ENCODE peak calls at places on chromosomes 11 and 22, in seven cellular contexts. H, Z, K, N, G, U and Q are unnamed samples.
A peak's percentile ranks its signal among the peaks of the same experiment; 100 is the strongest.

GRCh38 chr11:67082071-67082791 is 25.6 kb downstream of the RHOD start:
- DNase-seq in K (no peak), N (no peak), H (no peak), G (no peak), Z (no peak), U (no peak), Q (no peak)

GRCh38 chr22:31544481-31545480 is 48.4 kb downstream of the SFI1 start:
- DNase-seq in H (peak; percentile 27), K (no peak), G (no peak), U (no peak), N (no peak), Z (no peak), Q (no peak)

GRCh38 chr11:63670077-63670737 is 969 bp downstream of the ATL3 start:
- DNase-seq in Z (no peak), K (no peak), N (no peak), G (no peak), H (no peak), U (no peak), Q (no peak)

GRCh38 chr11:65204646-65205601 is 23.2 kb downstream of the CAPN1 start:
- DNase-seq in K (no peak), G (peak; percentile 43), U (no peak), Z (no peak), H (peak; percentile 77), N (peak; percentile 64), Q (peak; percentile 78)

GRCh38 chr22:31583861-31584485 is 78.0 kb downstream of the PISD start:
- DNase-seq in N (no peak), H (no peak), K (no peak), U (peak; percentile 54), G (no peak), Z (no peak), Q (no peak)

GRCh38 chr11:19938051-19938856 is 222.0 kb downstream of the DBX1 start:
- DNase-seq in N (no peak), H (peak; percentile 76), U (no peak), G (peak; percentile 42), K (peak; percentile 69), Z (no peak), Q (no peak)

GRCh38 chr11:86869531-86869930 is 69.2 kb downstream of the PRSS23 start:
- DNase-seq in G (no peak), N (no peak), H (no peak), Z (no peak), U (peak; percentile 9), K (no peak), Q (no peak)

GRCh38 chr11:120186799-120187591 is 23.8 kb upstream of the OAF start:
- DNase-seq in Z (no peak), H (no peak), N (peak; percentile 25), U (no peak), G (no peak), K (peak; percentile 72), Q (no peak)

GRCh38 chr11:820655-821512 is 2.2 kb downstream of the PNPLA2 start:
- DNase-seq in H (no peak), Z (peak; percentile 86), U (peak; percentile 78), N (no peak), K (peak; percentile 97), G (no peak), Q (no peak)

GRCh38 chr11:13116491-13116890 is 107.4 kb downstream of the RASSF10 start:
- DNase-seq in Z (no peak), G (no peak), K (no peak), U (no peak), H (no peak), N (no peak), Q (no peak)

GRCh38 chr22:45731041-45731797 is 59.6 kb downstream of the ATXN10 start:
- DNase-seq in U (no peak), H (no peak), Z (no peak), K (no peak), G (no peak), N (no peak), Q (no peak)

GRCh38 chr22:37904572-37905533 is 1.2 kb upstream of the MICALL1 start:
- DNase-seq in U (peak; percentile 98), G (no peak), N (no peak), K (no peak), Z (peak; percentile 72), H (peak; percentile 12), Q (no peak)

GRCh38 chr11:83819936-83820549 is 533.9 kb upstream of the CCDC90B start:
- DNase-seq in U (peak; percentile 27), N (no peak), Z (no peak), H (no peak), G (no peak), K (no peak), Q (no peak)

GRCh38 chr22:22763512-22763911 is 119.1 kb downstream of the GGTLC2 start:
- DNase-seq in G (no peak), K (peak; percentile 24), N (no peak), H (no peak), Z (no peak), U (no peak), Q (no peak)

GRCh38 chr11:61776561-61777075 is 15.8 kb downstream of the TMEM258 start:
- DNase-seq in G (no peak), U (peak; percentile 59), H (peak; percentile 62), Z (no peak), K (no peak), N (no peak), Q (no peak)

GRCh38 chr11:60782393-60783140 is 2.6 kb upstream of the MS4A10 start:
- DNase-seq in Z (no peak), K (no peak), H (no peak), U (no peak), N (no peak), G (no peak), Q (no peak)

GRCh38 chr22:45604239-45604711 is 67.4 kb upstream of the ATXN10 start:
- DNase-seq in G (no peak), N (no peak), U (no peak), K (no peak), H (no peak), Z (no peak), Q (no peak)

GRCh38 chr22:50088096-50088495 is 1.7 kb upstream of the MOV10L1 start:
- DNase-seq in N (no peak), Z (no peak), G (no peak), H (no peak), K (no peak), U (no peak), Q (no peak)

GRCh38 chr11:75639752-75640151 is 29.1 kb downstream of the MAP6 start:
- DNase-seq in U (peak; percentile 17), N (peak; percentile 31), Z (peak; percentile 22), K (no peak), G (no peak), H (peak; percentile 40), Q (no peak)

GRCh38 chr11:73217131-73217809 is 811 bp upstream of the P2RY2 start:
- DNase-seq in H (no peak), N (no peak), Z (no peak), U (no peak), G (no peak), K (no peak), Q (no peak)

GRCh38 chr11:29161216-29161615 is 855.6 kb downstream of the KCNA4 start:
- DNase-seq in N (no peak), U (no peak), H (no peak), Z (no peak), G (no peak), K (no peak), Q (no peak)

GRCh38 chr11:29162490-29162889 is 854.3 kb downstream of the KCNA4 start:
- DNase-seq in G (no peak), Z (no peak), H (no peak), N (no peak), U (no peak), K (no peak), Q (no peak)

DNA sequence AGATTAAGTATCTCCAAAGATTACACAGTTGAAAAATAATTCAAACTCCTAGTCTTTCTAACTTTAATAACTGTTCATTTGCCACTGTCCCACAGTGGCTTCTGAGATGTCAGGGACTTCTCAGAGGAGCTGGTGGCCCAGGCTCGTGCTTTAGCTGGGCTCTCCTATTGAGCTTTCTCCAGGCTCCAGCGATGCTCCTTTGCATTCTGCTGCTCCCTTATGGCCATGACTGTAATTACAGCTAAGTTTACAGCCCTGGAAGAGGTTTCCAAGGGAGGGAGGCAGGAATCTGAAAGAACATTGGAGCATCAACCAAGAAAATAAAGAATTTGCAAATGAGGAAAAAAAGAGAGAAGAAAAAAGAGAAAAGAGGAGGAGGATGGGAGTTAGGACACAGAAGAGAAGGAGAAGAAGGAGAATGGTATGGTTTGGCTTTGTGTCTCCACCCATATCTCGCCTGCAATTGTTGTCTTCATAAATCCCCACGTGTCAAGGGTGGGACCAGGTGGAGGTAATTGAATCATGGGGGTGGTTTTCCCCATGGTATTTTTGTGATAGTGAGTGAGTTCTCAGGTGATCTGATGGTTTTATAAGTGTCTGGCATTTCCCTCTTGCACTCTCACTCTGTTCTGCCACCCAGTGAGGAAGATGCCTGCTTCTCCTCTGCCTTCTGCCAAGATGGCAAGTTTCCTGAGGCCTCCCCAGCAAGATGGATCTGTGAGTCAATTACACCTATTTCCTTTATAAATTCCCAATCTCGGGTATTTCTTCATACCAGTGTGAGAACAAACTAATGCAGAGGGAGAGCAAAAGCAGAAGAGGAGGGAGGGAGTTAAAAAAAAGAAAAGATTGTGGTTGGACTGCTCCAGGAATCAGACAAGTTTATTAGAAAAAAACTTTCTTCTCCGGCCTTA is 857.0 kb downstream of the KCNA4 start:
- DNase-seq in K (no peak), N (no peak), Z (no peak), H (peak; percentile 50), G (peak; percentile 30), U (peak; percentile 50), Q (no peak)
- TF ChIP-seq CTCF in K (peak; percentile 11), N (peak; percentile 52), Z (peak; percentile 53), H (peak; percentile 70), G (peak; percentile 76), U (peak; percentile 66), Q (peak; percentile 82)

GRCh38 chr11:40306938-40307548 is 1152.4 kb downstream of the LRRC4C start:
- DNase-seq in N (no peak), Z (no peak), G (no peak), H (peak; percentile 24), U (peak; percentile 43), K (no peak), Q (no peak)
- TF ChIP-seq CTCF in N (peak; percentile 62), Z (no peak), G (peak; percentile 74), H (peak; percentile 65), U (peak; percentile 86), K (no peak), Q (peak; percentile 82)

DNA sequence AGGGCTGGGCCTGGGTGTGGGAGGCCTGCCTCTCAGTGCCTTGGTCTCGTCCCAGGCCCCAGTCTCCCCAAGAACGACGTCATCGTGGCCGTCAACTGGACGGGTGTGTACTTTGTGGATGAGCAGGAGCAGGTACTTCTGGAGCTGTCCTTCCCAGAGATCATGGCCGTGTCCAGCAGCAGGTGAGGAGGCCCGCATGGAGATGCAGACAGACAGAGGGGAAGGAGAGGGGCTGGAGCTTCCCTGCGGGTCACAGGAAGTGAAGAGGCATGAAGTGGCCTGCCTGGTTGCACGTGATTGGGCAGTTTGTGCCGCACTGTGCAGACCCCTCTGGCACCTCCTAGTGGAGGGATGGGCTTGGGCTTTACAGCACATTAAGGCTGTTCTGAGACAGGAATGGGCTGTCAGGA is 70.4 kb downstream of the MYO7A start:
- DNase-seq in H (peak; percentile 47), K (no peak), G (no peak), Z (no peak), N (no peak), U (no peak), Q (no peak)
- TF ChIP-seq CTCF in H (peak; percentile 27), K (no peak), G (peak; percentile 40), Z (no peak), N (peak; percentile 57), U (peak; percentile 6), Q (peak; percentile 62)

DNA sequence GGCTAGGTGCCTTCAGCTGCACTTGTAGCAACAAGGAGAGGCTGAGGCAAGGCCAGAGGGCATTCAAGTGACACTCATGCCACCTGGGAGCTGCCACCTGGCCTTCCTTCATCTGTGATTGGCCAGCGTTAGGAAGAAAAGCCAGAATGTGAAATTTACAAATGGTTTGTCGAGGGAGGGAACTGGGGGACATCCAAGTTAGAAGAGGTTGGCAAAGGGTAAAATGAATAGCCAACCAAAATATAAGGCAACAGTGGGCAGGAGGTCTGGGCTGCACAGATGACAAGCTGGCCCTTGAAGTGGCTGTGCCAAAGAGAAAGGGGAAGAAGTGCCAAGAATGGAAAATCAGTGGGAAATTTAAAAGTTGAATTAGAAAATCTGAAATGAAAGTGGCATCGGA is 221.4 kb downstream of the C11orf91 start:
- DNase-seq in Z (no peak), G (no peak), N (no peak), K (no peak), U (no peak), H (no peak), Q (no peak)
- TF ChIP-seq CTCF in Z (no peak), G (no peak), N (no peak), K (no peak), U (no peak), H (no peak), Q (no peak)